ENCODE peak calls at places on chromosomes 5 and 9, in five cellular contexts. Z is GM06990, P is bronchial epithelial cell, E is HL-60, D is fibroblast of lung. B is an unnamed sample.

GRCh38 chr5:132074772-132075718 is 1.5 kb downstream of the CSF2 start:
- DNase-seq in Z (no peak), P (no peak), E (no peak), D (no peak), B (no peak)

GRCh38 chr5:87827561-87827960 is 414.8 kb upstream of the CCNH start:
- DNase-seq in Z (no peak), P (no peak), E (no peak), D (no peak), B (no peak)

GRCh38 chr9:125429476-125430160 is 168.0 kb downstream of the GAPVD1 start:
- DNase-seq in Z (no peak), P (no peak), E (no peak), D (no peak), B (no peak)

GRCh38 chr9:87350915-87351314 is 146.8 kb upstream of the DAPK1 start:
- DNase-seq in Z (no peak), P (no peak), E (no peak), D (no peak), B (peak; percentile 92)

GRCh38 chr9:31304576-31304975 is 1079.9 kb upstream of the ACO1 start:
- DNase-seq in Z (no peak), P (peak; percentile 99), E (no peak), D (peak; percentile 85), B (peak; percentile 75)

GRCh38 chr9:16867571-16868311 is 2.7 kb downstream of the BNC2 start:
- DNase-seq in Z (no peak), P (peak; percentile 46), E (no peak), D (peak; percentile 78), B (peak; percentile 95)

GRCh38 chr9:78903581-78903980 is 606.7 kb downstream of the PSAT1 start:
- DNase-seq in Z (no peak), P (peak; percentile 83), E (no peak), D (peak; percentile 63), B (no peak)

GRCh38 chr9:133782157-133783130 is 44.3 kb upstream of the SARDH start:
- DNase-seq in Z (no peak), P (peak; percentile 33), E (peak; percentile 41), D (peak; percentile 64), B (peak; percentile 71)

GRCh38 chr5:122332589-122333555 is 20.8 kb downstream of the SNCAIP start:
- DNase-seq in Z (no peak), P (no peak), E (no peak), D (peak; percentile 36), B (no peak)

GRCh38 chr9:117671468-117671867 is 32.7 kb upstream of the TLR4 start:
- DNase-seq in Z (no peak), P (no peak), E (no peak), D (no peak), B (no peak)

GRCh38 chr5:135193213-135194125 is 159.4 kb upstream of the PITX1 start:
- DNase-seq in Z (no peak), P (peak; percentile 50), E (no peak), D (peak; percentile 65), B (peak; percentile 77)

GRCh38 chr5:109852371-109853160 is 162.8 kb downstream of the MAN2A1 start:
- DNase-seq in Z (no peak), P (no peak), E (no peak), D (no peak), B (peak; percentile 28)

GRCh38 chr5:140261403-140262171 is 41.3 kb downstream of the PFDN1 start:
- DNase-seq in Z (no peak), P (peak; percentile 90), E (peak; percentile 26), D (peak; percentile 86), B (peak; percentile 86)

GRCh38 chr9:89367281-89367680 is 49.0 kb downstream of the SECISBP2 start:
- DNase-seq in Z (no peak), P (no peak), E (no peak), D (no peak), B (no peak)

GRCh38 chr9:96460470-96460869 is 10.5 kb downstream of the HABP4 start:
- DNase-seq in Z (no peak), P (no peak), E (no peak), D (no peak), B (peak; percentile 67)

GRCh38 chr5:102922839-102923477 is 167.9 kb downstream of the PAM start:
- DNase-seq in Z (no peak), P (no peak), E (no peak), D (peak; percentile 80), B (peak; percentile 75)

GRCh38 chr5:80071510-80072021 is 36.4 kb downstream of the THBS4 start:
- DNase-seq in Z (no peak), P (no peak), E (no peak), D (no peak), B (no peak)

GRCh38 chr9:97737429-97737828 is 40.3 kb upstream of the XPA start:
- DNase-seq in Z (no peak), P (no peak), E (no peak), D (no peak), B (no peak)

GRCh38 chr9:97742545-97742944 is 45.4 kb upstream of the XPA start:
- DNase-seq in Z (no peak), P (no peak), E (no peak), D (no peak), B (no peak)

GRCh38 chr9:97741947-97742346 is 44.8 kb upstream of the XPA start:
- DNase-seq in Z (no peak), P (no peak), E (no peak), D (no peak), B (no peak)

GRCh38 chr9:97744710-97745708 is 47.9 kb upstream of the XPA start:
- DNase-seq in Z (no peak), P (no peak), E (no peak), D (no peak), B (no peak)

GRCh38 chr9:97740848-97741821 is 44.0 kb upstream of the XPA start:
- DNase-seq in Z (peak; percentile 38), P (peak; percentile 81), E (no peak), D (peak; percentile 44), B (peak; percentile 45)
- H3K4me3 ChIP-seq in Z (no peak overlapping the region), P (peak overlapping the region; percentile 15), E (peak overlapping the region; percentile 13), D (peak overlapping the region; percentile 46), B (peak overlapping the region; percentile 35)

GRCh38 chr9:127415657-127416056 is 8.5 kb upstream of the ZNF79 start:
- DNase-seq in Z (no peak), P (no peak), E (no peak), D (no peak), B (no peak)

GRCh38 chr9:127417130-127418036 is 6.8 kb upstream of the ZNF79 start:
- DNase-seq in Z (no peak), P (peak; percentile 91), E (no peak), D (peak; percentile 49), B (peak; percentile 29)

GRCh38 chr9:127419306-127419705 is 4.9 kb upstream of the ZNF79 start:
- DNase-seq in Z (no peak), P (no peak), E (no peak), D (no peak), B (no peak)

GRCh38 chr9:127415158-127415557 is 9.0 kb upstream of the ZNF79 start:
- DNase-seq in Z (no peak), P (no peak), E (no peak), D (no peak), B (no peak)

GRCh38 chr9:127418037-127418471 is 6.1 kb upstream of the ZNF79 start:
- DNase-seq in Z (no peak), P (no peak), E (no peak), D (no peak), B (no peak)
- TF ChIP-seq CTCF in Z (peak; percentile 38), P (no peak), E (peak; percentile 17), D (peak; percentile 17), B (peak; percentile 13)

GRCh38 chr9:131851414-131851813 is 111.5 kb upstream of the RAPGEF1 start:
- DNase-seq in Z (no peak), P (no peak), E (no peak), D (no peak), B (no peak)

GRCh38 chr9:131854334-131854733 is 114.5 kb upstream of the RAPGEF1 start:
- DNase-seq in Z (no peak), P (no peak), E (peak; percentile 13), D (no peak), B (no peak)

GRCh38 chr9:131853434-131853833 is 113.6 kb upstream of the RAPGEF1 start:
- DNase-seq in Z (no peak), P (no peak), E (no peak), D (no peak), B (no peak)

GRCh38 chr9:131856105-131856504 is 116.2 kb upstream of the RAPGEF1 start:
- DNase-seq in Z (no peak), P (no peak), E (no peak), D (no peak), B (no peak)

DNA sequence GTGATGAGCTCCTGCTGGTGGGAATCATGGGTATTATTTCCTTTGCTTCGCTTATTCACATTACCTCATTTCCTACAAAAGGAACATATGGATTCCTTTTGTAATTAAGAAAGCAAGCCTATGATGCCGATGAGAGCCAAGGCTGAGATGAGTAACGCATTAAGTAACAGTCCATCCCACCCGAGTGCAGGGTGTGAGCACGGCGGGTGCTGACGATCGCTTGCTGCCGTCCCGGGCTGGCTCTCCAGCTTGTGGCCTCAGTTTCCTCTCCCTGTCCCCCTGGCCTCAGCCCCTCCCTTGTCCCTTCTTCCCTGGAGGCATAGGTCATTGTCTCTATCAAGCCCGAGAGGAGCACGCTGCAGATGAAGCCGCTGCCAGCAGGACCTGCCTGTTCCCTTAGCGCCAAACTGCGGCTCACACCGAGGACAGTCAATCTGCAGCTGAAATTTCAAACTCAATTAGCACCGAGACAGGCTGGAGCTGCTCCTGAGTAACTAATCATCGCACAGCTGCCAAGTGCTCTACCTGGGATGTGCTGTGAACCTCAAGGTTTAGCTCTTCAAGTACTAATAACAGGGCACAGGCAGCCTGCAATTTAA is 115.1 kb upstream of the RAPGEF1 start:
- DNase-seq in Z (no peak), P (no peak), E (no peak), D (peak; percentile 33), B (peak; percentile 22)
- H3K4me3 ChIP-seq in Z (no peak overlapping the region), P (no peak overlapping the region), E (no peak overlapping the region), D (no peak overlapping the region), B (no peak overlapping the region)

GRCh38 chr9:122214507-122214906 is 14.2 kb downstream of the LHX6 start:
- DNase-seq in Z (no peak), P (no peak), E (no peak), D (no peak), B (no peak)

GRCh38 chr9:122213102-122213588 is 15.6 kb downstream of the LHX6 start:
- DNase-seq in Z (no peak), P (no peak), E (no peak), D (no peak), B (no peak)

GRCh38 chr9:122215663-122216062 is 13.1 kb downstream of the LHX6 start:
- DNase-seq in Z (no peak), P (no peak), E (no peak), D (no peak), B (no peak)

GRCh38 chr9:122212473-122213004 is 16.2 kb downstream of the LHX6 start:
- DNase-seq in Z (no peak), P (no peak), E (no peak), D (no peak), B (no peak)

DNA sequence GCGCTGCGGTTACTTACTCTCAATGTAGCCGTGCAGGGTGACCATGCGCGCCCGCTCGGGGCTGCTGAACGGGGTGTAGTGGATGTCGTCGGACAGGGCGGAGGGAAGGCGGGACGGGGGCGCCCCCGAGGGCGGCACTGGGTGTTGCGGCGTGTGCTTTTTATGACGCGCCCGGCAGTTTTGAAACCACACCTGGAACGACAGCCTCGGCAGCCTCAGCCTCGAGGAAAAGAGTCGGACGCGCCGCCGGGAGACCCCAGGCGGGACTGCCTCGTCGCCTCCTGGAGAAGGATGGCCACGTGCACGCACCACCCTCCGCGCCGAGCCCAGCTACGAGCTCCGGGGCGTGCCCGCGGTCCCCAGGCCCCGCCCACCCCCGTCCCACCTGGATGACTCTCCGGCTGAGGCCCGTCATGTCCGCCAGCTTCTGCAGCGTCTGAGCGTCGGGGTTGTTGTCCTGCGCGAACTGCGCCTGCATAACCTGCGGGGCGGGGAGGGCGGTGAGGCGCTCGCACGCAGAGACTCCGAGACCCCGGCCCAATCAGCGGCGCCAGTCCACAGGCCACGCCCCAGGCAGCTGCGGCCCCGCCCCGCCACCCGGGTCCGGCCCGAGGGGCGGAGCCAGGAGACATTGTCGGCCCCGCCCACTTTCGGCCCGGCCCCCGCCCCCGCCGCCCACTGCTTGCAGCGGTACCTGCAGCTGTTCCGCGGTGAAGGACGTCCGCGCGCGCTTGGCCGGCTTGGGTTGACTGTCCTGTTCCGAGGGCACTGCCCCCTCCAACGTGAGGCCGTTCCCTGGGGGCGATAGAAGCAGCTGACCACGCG is 15.0 kb downstream of the LHX6 start:
- DNase-seq in Z (peak; percentile 70), P (peak; percentile 67), E (peak; percentile 34), D (no peak), B (no peak)
- TF ChIP-seq CTCF in Z (no peak), P (no peak), E (no peak), D (no peak), B (no peak)